ENCODE peak calls at places on chromosomes 7 and 10, in eight cellular contexts. One of them, this sample, is unnamed.

GRCh38 chr10:102540023-102540422 is 36.3 kb downstream of the SUFU start:
- DNase-seq in stimulated activated naive CD4-positive, alpha-beta T cell treated with Interleukin-2 at 50 U/mL for 16 hours: no peak
- DNase-seq in T-helper 2 cell: peak; percentile 12
- DNase-seq in DND-41: no peak
- DNase-seq in A549: peak; percentile 27
- DNase-seq in AG10803: peak; percentile 18
- DNase-seq in LoVo: peak; percentile 9
- DNase-seq in fibroblast of villous mesenchyme: no peak
- DNase-seq in this sample: no peak

GRCh38 chr10:3231951-3232730 is 59.6 kb upstream of the PITRM1 start:
- DNase-seq in A549: no peak
- DNase-seq in stimulated activated naive CD4-positive, alpha-beta T cell treated with Interleukin-2 at 50 U/mL for 16 hours: no peak
- DNase-seq in LoVo: no peak
- DNase-seq in fibroblast of villous mesenchyme: peak; percentile 34
- DNase-seq in T-helper 2 cell: no peak
- DNase-seq in DND-41: no peak
- DNase-seq in AG10803: peak; percentile 87
- DNase-seq in this sample: no peak

GRCh38 chr10:10438335-10439123 is 579.1 kb upstream of the CELF2 start:
- DNase-seq in A549: no peak
- DNase-seq in fibroblast of villous mesenchyme: no peak
- DNase-seq in LoVo: no peak
- DNase-seq in AG10803: no peak
- DNase-seq in T-helper 2 cell: peak; percentile 28
- DNase-seq in stimulated activated naive CD4-positive, alpha-beta T cell treated with Interleukin-2 at 50 U/mL for 16 hours: no peak
- DNase-seq in DND-41: no peak
- DNase-seq in this sample: no peak

GRCh38 chr10:69312537-69312936 is 34.2 kb downstream of the HK1 start:
- DNase-seq in fibroblast of villous mesenchyme: no peak
- DNase-seq in DND-41: no peak
- DNase-seq in AG10803: no peak
- DNase-seq in stimulated activated naive CD4-positive, alpha-beta T cell treated with Interleukin-2 at 50 U/mL for 16 hours: no peak
- DNase-seq in T-helper 2 cell: no peak
- DNase-seq in A549: no peak
- DNase-seq in LoVo: no peak
- DNase-seq in this sample: no peak

GRCh38 chr10:114852197-114852596 is 30.6 kb downstream of the FHIP2A start:
- DNase-seq in T-helper 2 cell: no peak
- DNase-seq in A549: no peak
- DNase-seq in DND-41: no peak
- DNase-seq in stimulated activated naive CD4-positive, alpha-beta T cell treated with Interleukin-2 at 50 U/mL for 16 hours: no peak
- DNase-seq in AG10803: no peak
- DNase-seq in LoVo: no peak
- DNase-seq in fibroblast of villous mesenchyme: no peak
- DNase-seq in this sample: no peak

GRCh38 chr7:157139142-157140117 is 704 bp downstream of the UBE3C start:
- DNase-seq in A549: peak; percentile 42
- DNase-seq in LoVo: peak; percentile 49
- DNase-seq in AG10803: peak; percentile 43
- DNase-seq in stimulated activated naive CD4-positive, alpha-beta T cell treated with Interleukin-2 at 50 U/mL for 16 hours: peak; percentile 68
- DNase-seq in fibroblast of villous mesenchyme: peak; percentile 54
- DNase-seq in DND-41: peak; percentile 29
- DNase-seq in T-helper 2 cell: peak; percentile 81
- DNase-seq in this sample: peak; percentile 60

GRCh38 chr10:69335063-69335587 is 56.8 kb downstream of the HK1 start:
- DNase-seq in A549: no peak
- DNase-seq in stimulated activated naive CD4-positive, alpha-beta T cell treated with Interleukin-2 at 50 U/mL for 16 hours: peak; percentile 27
- DNase-seq in LoVo: no peak
- DNase-seq in AG10803: no peak
- DNase-seq in DND-41: no peak
- DNase-seq in T-helper 2 cell: peak; percentile 38
- DNase-seq in fibroblast of villous mesenchyme: peak; percentile 72
- DNase-seq in this sample: peak; percentile 67

GRCh38 chr7:1321411-1322239 is 89.0 kb downstream of the UNCX start:
- DNase-seq in fibroblast of villous mesenchyme: no peak
- DNase-seq in AG10803: no peak
- DNase-seq in LoVo: no peak
- DNase-seq in T-helper 2 cell: no peak
- DNase-seq in A549: no peak
- DNase-seq in stimulated activated naive CD4-positive, alpha-beta T cell treated with Interleukin-2 at 50 U/mL for 16 hours: no peak
- DNase-seq in DND-41: no peak
- DNase-seq in this sample: no peak

GRCh38 chr10:59959619-59960018 is 53.3 kb upstream of the CCDC6 start:
- DNase-seq in AG10803: no peak
- DNase-seq in fibroblast of villous mesenchyme: no peak
- DNase-seq in DND-41: no peak
- DNase-seq in T-helper 2 cell: no peak
- DNase-seq in A549: no peak
- DNase-seq in stimulated activated naive CD4-positive, alpha-beta T cell treated with Interleukin-2 at 50 U/mL for 16 hours: no peak
- DNase-seq in LoVo: no peak
- DNase-seq in this sample: no peak

GRCh38 chr7:29146082-29146706 is at the start of gene CPVL:
- DNase-seq in stimulated activated naive CD4-positive, alpha-beta T cell treated with Interleukin-2 at 50 U/mL for 16 hours: no peak
- DNase-seq in fibroblast of villous mesenchyme: no peak
- DNase-seq in A549: no peak
- DNase-seq in DND-41: peak; percentile 87
- DNase-seq in AG10803: no peak
- DNase-seq in LoVo: peak; percentile 23
- DNase-seq in T-helper 2 cell: peak; percentile 19
- DNase-seq in this sample: peak; percentile 62

GRCh38 chr10:75048669-75049098 is 62.8 kb upstream of the SAMD8 start:
- DNase-seq in AG10803: peak; percentile 58
- DNase-seq in DND-41: no peak
- DNase-seq in stimulated activated naive CD4-positive, alpha-beta T cell treated with Interleukin-2 at 50 U/mL for 16 hours: no peak
- DNase-seq in fibroblast of villous mesenchyme: peak; percentile 70
- DNase-seq in T-helper 2 cell: no peak
- DNase-seq in LoVo: no peak
- DNase-seq in A549: no peak
- DNase-seq in this sample: no peak

GRCh38 chr7:74199551-74200355 is 10.1 kb upstream of the LAT2 start:
- DNase-seq in T-helper 2 cell: no peak
- DNase-seq in DND-41: no peak
- DNase-seq in LoVo: peak; percentile 49
- DNase-seq in A549: no peak
- DNase-seq in fibroblast of villous mesenchyme: peak; percentile 60
- DNase-seq in AG10803: no peak
- DNase-seq in stimulated activated naive CD4-positive, alpha-beta T cell treated with Interleukin-2 at 50 U/mL for 16 hours: no peak
- DNase-seq in this sample: no peak

GRCh38 chr10:60611291-60611747 is 167.0 kb upstream of the CDK1 start:
- DNase-seq in AG10803: peak; percentile 47
- DNase-seq in fibroblast of villous mesenchyme: peak; percentile 9
- DNase-seq in stimulated activated naive CD4-positive, alpha-beta T cell treated with Interleukin-2 at 50 U/mL for 16 hours: peak; percentile 1
- DNase-seq in A549: peak; percentile 21
- DNase-seq in T-helper 2 cell: peak; percentile 29
- DNase-seq in LoVo: peak; percentile 27
- DNase-seq in DND-41: no peak
- DNase-seq in this sample: no peak

GRCh38 chr10:96276831-96277230 is 5.5 kb upstream of the BLNK start:
- DNase-seq in LoVo: no peak
- DNase-seq in AG10803: no peak
- DNase-seq in stimulated activated naive CD4-positive, alpha-beta T cell treated with Interleukin-2 at 50 U/mL for 16 hours: no peak
- DNase-seq in fibroblast of villous mesenchyme: no peak
- DNase-seq in A549: no peak
- DNase-seq in DND-41: no peak
- DNase-seq in T-helper 2 cell: no peak
- DNase-seq in this sample: no peak

GRCh38 chr7:70380315-70381027 is 751.5 kb upstream of the GALNT17 start:
- DNase-seq in T-helper 2 cell: no peak
- DNase-seq in fibroblast of villous mesenchyme: peak; percentile 20
- DNase-seq in AG10803: peak; percentile 78
- DNase-seq in A549: no peak
- DNase-seq in LoVo: no peak
- DNase-seq in DND-41: no peak
- DNase-seq in stimulated activated naive CD4-positive, alpha-beta T cell treated with Interleukin-2 at 50 U/mL for 16 hours: no peak
- DNase-seq in this sample: peak; percentile 55

GRCh38 chr10:8216893-8217292 is 162.4 kb downstream of the GATA3 start:
- DNase-seq in LoVo: no peak
- DNase-seq in stimulated activated naive CD4-positive, alpha-beta T cell treated with Interleukin-2 at 50 U/mL for 16 hours: no peak
- DNase-seq in T-helper 2 cell: peak; percentile 19
- DNase-seq in A549: no peak
- DNase-seq in AG10803: no peak
- DNase-seq in fibroblast of villous mesenchyme: no peak
- DNase-seq in DND-41: no peak
- DNase-seq in this sample: no peak

GRCh38 chr10:323651-324293 is 188.5 kb downstream of the ZMYND11 start:
- DNase-seq in AG10803: peak; percentile 98
- DNase-seq in A549: peak; percentile 81
- DNase-seq in DND-41: no peak
- DNase-seq in LoVo: peak; percentile 42
- DNase-seq in T-helper 2 cell: peak; percentile 92
- DNase-seq in stimulated activated naive CD4-positive, alpha-beta T cell treated with Interleukin-2 at 50 U/mL for 16 hours: peak; percentile 59
- DNase-seq in fibroblast of villous mesenchyme: peak; percentile 97
- DNase-seq in this sample: peak; percentile 82